ENCODE peak calls at places on chromosomes 16 and 17, in six cellular contexts. P, D, W, T, I and H are unnamed samples.

GRCh38 chr16:9372934-9373890 is 281.8 kb downstream of the HAPSTR1 start:
- DNase-seq in P (no peak), D (no peak), W (no peak), T (no peak), I (no peak), H (no peak)

GRCh38 chr17:76568771-76569170 is 16.9 kb downstream of the ST6GALNAC2 start:
- DNase-seq in P (no peak), D (no peak), W (no peak), T (no peak), I (no peak), H (no peak)

GRCh38 chr16:70646260-70647241 is at the start of gene IL34:
- DNase-seq in P (no peak), D (no peak), W (no peak), T (no peak), I (no peak), H (peak)

GRCh38 chr16:22147853-22148252 is 14.5 kb upstream of the SDR42E2 start:
- DNase-seq in P (no peak), D (no peak), W (no peak), T (no peak), I (no peak), H (no peak)

GRCh38 chr17:57953703-57954420 is 1.4 kb downstream of the CUEDC1 start:
- DNase-seq in P (no peak), D (no peak), W (no peak), T (no peak), I (no peak), H (no peak)

GRCh38 chr16:81889896-81890634 is 111.0 kb downstream of the PLCG2 start:
- DNase-seq in P (peak), D (no peak), W (peak), T (no peak), I (peak), H (peak)

GRCh38 chr17:40553694-40554534 is 11.4 kb downstream of the CCR7 start:
- DNase-seq in P (no peak), D (peak), W (peak), T (no peak), I (peak), H (peak)

GRCh38 chr17:13204607-13205237 is 186.9 kb upstream of the ELAC2 start:
- DNase-seq in P (no peak), D (no peak), W (no peak), T (no peak), I (peak), H (peak)

GRCh38 chr17:20174588-20175265 is 165.6 kb downstream of the SPECC1 start:
- DNase-seq in P (no peak), D (no peak), W (no peak), T (peak), I (no peak), H (peak)

GRCh38 chr16:68417711-68418301 is 30.5 kb downstream of the SMPD3 start:
- DNase-seq in P (no peak), D (no peak), W (peak), T (no peak), I (peak), H (no peak)

GRCh38 chr16:66948034-66948821 is 12.8 kb upstream of the CES3 start:
- DNase-seq in P (no peak), D (no peak), W (no peak), T (no peak), I (no peak), H (no peak)

GRCh38 chr17:7097940-7098339 is 16.7 kb downstream of the ASGR2 start:
- DNase-seq in P (no peak), D (no peak), W (no peak), T (no peak), I (no peak), H (peak)

GRCh38 chr16:3364774-3365427 is 9.2 kb downstream of the OR2C1 start:
- DNase-seq in P (peak), D (peak), W (peak), T (peak), I (peak), H (peak)

GRCh38 chr17:35167046-35167445 is 19.4 kb downstream of the UNC45B start:
- DNase-seq in P (no peak), D (no peak), W (no peak), T (no peak), I (no peak), H (no peak)

GRCh38 chr17:31252741-31253140 is 44.3 kb downstream of the OMG start:
- DNase-seq in P (no peak), D (no peak), W (no peak), T (no peak), I (no peak), H (no peak)

GRCh38 chr17:36057900-36058299 is 6.2 kb upstream of the CCL18 start:
- DNase-seq in P (no peak), D (no peak), W (no peak), T (no peak), I (no peak), H (no peak)

GRCh38 chr17:74413491-74413890 is 18.4 kb upstream of the GPRC5C start:
- DNase-seq in P (no peak), D (no peak), W (no peak), T (no peak), I (no peak), H (no peak)

GRCh38 chr16:27317738-27318398 is 4.1 kb downstream of the IL4R start:
- DNase-seq in P (no peak), D (no peak), W (no peak), T (no peak), I (no peak), H (peak)

GRCh38 chr17:77011173-77012011 is 129.4 kb upstream of the SEC14L1 start:
- DNase-seq in P (no peak), D (no peak), W (peak), T (no peak), I (peak), H (peak)

GRCh38 chr17:50190278-50191069 is 11.0 kb downstream of the COL1A1 start:
- DNase-seq in P (no peak), D (no peak), W (no peak), T (no peak), I (no peak), H (peak)

GRCh38 chr17:57909548-57909947 is 45.7 kb downstream of the CUEDC1 start:
- DNase-seq in P (no peak), D (no peak), W (no peak), T (no peak), I (no peak), H (no peak)

GRCh38 chr16:74556375-74556922 is 50.5 kb downstream of the GLG1 start:
- DNase-seq in P (no peak), D (no peak), W (no peak), T (no peak), I (no peak), H (no peak)

GRCh38 chr17:69147460-69147859 is 5.8 kb upstream of the ABCA6 start:
- DNase-seq in P (no peak), D (no peak), W (no peak), T (no peak), I (no peak), H (no peak)

GRCh38 chr16:23871924-23872323 is 36.1 kb downstream of the PRKCB start:
- DNase-seq in P (no peak), D (no peak), W (peak), T (no peak), I (no peak), H (no peak)

GRCh38 chr17:59754547-59754946 is 47.1 kb downstream of the VMP1 start:
- DNase-seq in P (peak), D (no peak), W (no peak), T (peak), I (no peak), H (peak)

GRCh38 chr16:68309798-68310197 is 948 bp downstream of the SLC7A6OS start:
- DNase-seq in P (no peak), D (no peak), W (no peak), T (no peak), I (no peak), H (no peak)

GRCh38 chr17:50919321-50920040 is 53.3 kb upstream of the TOB1 start:
- DNase-seq in P (peak), D (peak), W (peak), T (peak), I (peak), H (peak)

GRCh38 chr16:49158029-49158642 is 123.5 kb downstream of the CBLN1 start:
- DNase-seq in P (no peak), D (no peak), W (no peak), T (no peak), I (peak), H (peak)

GRCh38 chr17:73308017-73308823 is 3.6 kb downstream of the CDC42EP4 start:
- DNase-seq in P (no peak), D (peak), W (peak), T (peak), I (peak), H (peak)

GRCh38 chr16:3458852-3459361 is 15.4 kb downstream of the NAA60 start:
- DNase-seq in P (no peak), D (no peak), W (peak), T (no peak), I (peak), H (peak)

GRCh38 chr16:57480127-57480753 is 6.1 kb downstream of the DOK4 start:
- DNase-seq in P (no peak), D (no peak), W (peak), T (no peak), I (peak), H (peak)

GRCh38 chr17:39662551-39663339 is 2.4 kb upstream of the TCAP start:
- DNase-seq in P (no peak), D (no peak), W (no peak), T (no peak), I (peak), H (no peak)

GRCh38 chr16:8867483-8868271 is 1.1 kb downstream of the CARHSP1 start:
- DNase-seq in P (no peak), D (no peak), W (peak), T (no peak), I (peak), H (no peak)

GRCh38 chr16:77599793-77600415 is 122.4 kb upstream of the NUDT7 start:
- DNase-seq in P (no peak), D (no peak), W (no peak), T (no peak), I (peak), H (peak)

GRCh38 chr17:80720624-80721577 is 176.3 kb downstream of the RPTOR start:
- DNase-seq in P (no peak), D (no peak), W (no peak), T (peak), I (no peak), H (peak)

GRCh38 chr17:8153550-8153956 is 1.3 kb upstream of the PER1 start:
- DNase-seq in P (peak), D (peak), W (peak), T (peak), I (peak), H (peak)

GRCh38 chr17:8155341-8156173 is 3.4 kb upstream of the PER1 start:
- DNase-seq in P (no peak), D (no peak), W (no peak), T (no peak), I (no peak), H (peak)

GRCh38 chr17:8152981-8153549 is 861 bp upstream of the PER1 start:
- DNase-seq in P (no peak), D (no peak), W (no peak), T (no peak), I (no peak), H (peak)

GRCh38 chr17:8154608-8155152 is 2.5 kb upstream of the PER1 start:
- DNase-seq in P (no peak), D (no peak), W (no peak), T (no peak), I (no peak), H (peak)

GRCh38 chr17:8153957-8154607 is 1.9 kb upstream of the PER1 start:
- DNase-seq in P (peak), D (peak), W (peak), T (peak), I (peak), H (peak)
- H3K4me3 ChIP-seq in P (peak), D (peak), W (no peak), T (peak), I (peak), H (peak)

DNA sequence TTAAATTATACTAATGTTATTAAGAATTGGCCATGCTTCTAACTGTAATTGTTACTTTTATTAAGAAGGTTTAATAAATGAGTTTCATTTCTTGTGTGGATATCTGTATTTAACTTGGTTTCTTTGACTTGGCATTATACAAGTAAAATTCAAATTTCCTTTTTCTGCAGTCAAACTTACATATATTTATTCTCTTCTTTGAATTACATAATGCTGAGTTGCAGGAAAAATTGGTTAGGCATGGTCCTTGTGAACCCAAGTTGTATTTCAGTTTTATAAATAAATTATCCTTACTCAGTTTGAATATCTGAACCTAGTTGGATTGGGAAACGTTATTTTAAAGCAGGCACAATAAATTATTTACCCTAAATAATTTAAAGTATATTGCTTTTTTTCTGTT is 54.8 kb downstream of the NLK start:
- DNase-seq in P (no peak), D (no peak), W (no peak), T (no peak), I (no peak), H (no peak)
- H3K4me3 ChIP-seq in P (no peak), D (no peak), W (no peak), T (no peak), I (no peak), H (no peak)

DNA sequence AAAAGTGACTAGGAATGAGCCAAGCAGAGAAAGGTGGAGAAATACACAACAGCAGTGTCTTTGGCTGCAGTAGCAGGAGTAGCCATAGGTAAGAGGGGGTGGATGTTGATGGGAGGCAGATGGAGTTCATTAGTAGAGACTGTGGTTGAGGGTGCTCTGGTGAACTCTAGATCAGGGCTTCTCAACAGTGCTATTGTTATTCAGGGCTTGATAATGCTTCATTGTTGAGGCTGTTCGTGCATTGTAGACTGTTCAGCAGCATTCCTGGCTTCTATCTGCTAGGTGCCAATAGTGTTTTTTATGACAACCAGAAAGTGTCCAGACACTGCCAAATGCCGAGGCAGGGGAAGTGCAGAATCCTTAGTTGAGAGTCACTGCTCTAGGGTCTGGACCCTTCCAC is 3.6 kb downstream of the ALKBH5 start:
- DNase-seq in P (no peak), D (no peak), W (no peak), T (no peak), I (no peak), H (peak)
- H3K4me3 ChIP-seq in P (peak), D (peak), W (no peak), T (no peak), I (peak), H (peak)

GRCh38 chr16:5653789-5654188 is 556.2 kb upstream of the EEF2KMT start:
- DNase-seq in P (no peak), D (no peak), W (no peak), T (no peak), I (no peak), H (no peak)

GRCh38 chr16:5644132-5644531 is 546.5 kb upstream of the EEF2KMT start:
- DNase-seq in P (no peak), D (no peak), W (no peak), T (no peak), I (no peak), H (no peak)

GRCh38 chr16:5653041-5653440 is 555.4 kb upstream of the EEF2KMT start:
- DNase-seq in P (no peak), D (no peak), W (no peak), T (no peak), I (no peak), H (no peak)

GRCh38 chr16:5649762-5650445 is 552.3 kb upstream of the EEF2KMT start:
- DNase-seq in P (no peak), D (no peak), W (no peak), T (no peak), I (no peak), H (no peak)
- H3K4me3 ChIP-seq in P (no peak), D (no peak), W (no peak), T (no peak), I (no peak), H (no peak)

GRCh38 chr16:89793955-89794354 is 22.5 kb downstream of the FANCA start:
- DNase-seq in P (no peak), D (no peak), W (no peak), T (no peak), I (no peak), H (no peak)
- H3K4me3 ChIP-seq in P (no peak), D (no peak), W (no peak), T (no peak), I (no peak), H (no peak)

DNA sequence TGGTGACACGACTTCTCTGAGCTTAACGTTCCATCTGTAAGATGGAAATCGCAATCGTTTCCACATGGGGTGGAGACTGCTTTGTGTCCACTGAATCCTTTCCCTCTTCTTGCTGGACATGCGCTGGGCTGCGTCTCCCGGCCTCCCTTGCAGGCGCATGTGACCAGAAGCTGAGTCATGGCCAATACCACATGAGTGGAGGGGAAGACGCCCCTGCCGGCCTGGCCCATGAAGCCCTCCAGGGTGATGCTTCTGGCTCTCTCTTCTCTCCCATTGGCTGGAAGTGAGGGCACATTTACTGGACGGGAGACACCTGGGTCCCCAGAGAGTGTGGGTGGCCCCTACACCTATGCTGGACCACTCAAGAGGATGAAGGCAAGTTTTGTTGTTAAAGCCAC is 71.1 kb downstream of the DYNLRB2 start:
- DNase-seq in P (no peak), D (no peak), W (no peak), T (no peak), I (no peak), H (no peak)
- H3K4me3 ChIP-seq in P (no peak), D (no peak), W (no peak), T (no peak), I (no peak), H (no peak)

GRCh38 chr17:48725005-48725293 is 2.0 kb downstream of the PRAC2 start:
- DNase-seq in P (no peak), D (no peak), W (no peak), T (no peak), I (peak), H (no peak)
- H3K4me3 ChIP-seq in P (no peak), D (no peak), W (no peak), T (no peak), I (peak), H (no peak)

GRCh38 chr17:63704259-63704576 is 4.3 kb upstream of the LIMD2 start:
- DNase-seq in P (no peak), D (no peak), W (no peak), T (no peak), I (no peak), H (no peak)
- H3K4me3 ChIP-seq in P (no peak), D (no peak), W (no peak), T (no peak), I (no peak), H (no peak)

DNA sequence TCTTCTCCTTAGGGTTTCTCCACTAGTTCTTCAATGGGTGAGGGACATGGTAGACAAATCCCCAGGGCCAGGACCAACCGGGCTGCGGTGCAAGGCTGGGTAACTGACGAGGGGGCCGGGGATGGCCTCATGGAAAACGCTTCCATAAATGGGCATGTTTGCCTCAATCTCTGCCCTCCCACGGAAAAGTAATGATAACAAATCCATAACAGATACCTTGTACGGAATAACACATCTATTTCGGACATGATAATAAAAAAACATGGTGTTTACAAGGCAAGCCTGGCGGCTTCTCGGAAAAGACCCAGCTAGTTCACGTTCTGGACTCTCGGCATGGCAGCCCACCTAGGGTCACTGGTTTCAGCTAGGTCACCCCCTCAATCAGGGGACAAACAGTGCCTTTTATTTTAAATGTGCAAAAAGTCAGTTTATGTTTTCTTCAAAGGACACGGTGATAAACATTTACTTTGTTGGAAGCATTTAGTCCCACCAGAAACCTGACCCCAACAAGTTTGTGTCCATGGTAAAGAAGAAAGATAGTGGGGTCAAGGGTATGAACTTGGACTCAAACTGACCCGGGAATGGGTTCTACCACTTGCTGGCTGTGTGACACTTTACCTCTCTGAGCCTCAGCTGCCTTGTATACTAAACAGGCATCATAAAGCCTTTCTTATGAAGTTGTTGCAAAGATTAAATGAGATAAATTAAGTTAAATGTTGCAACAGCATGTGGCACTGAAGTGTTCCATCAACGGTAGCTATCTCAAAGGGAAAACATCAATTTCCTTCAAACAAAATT is 1.7 kb downstream of the MYH11 start:
- DNase-seq in P (no peak), D (no peak), W (no peak), T (no peak), I (no peak), H (no peak)
- H3K4me3 ChIP-seq in P (no peak), D (peak), W (no peak), T (no peak), I (peak), H (no peak)